ENCODE peak calls at places on chromosome 20, in four cellular contexts. One of them, this sample, is unnamed.

GRCh38 chr20:45318386-45318939 is 10.4 kb upstream of the MATN4 start:
- DNase-seq in nucleus accumbens: no peak
- DNase-seq in activated CD4-positive, alpha-beta T cell treated with anti-CD3 and anti-CD28 coated beads for 48 hours: no peak
- DNase-seq in left cardiac atrium: no peak
- DNase-seq in this sample: no peak

GRCh38 chr20:44745560-44746366 is at the start of gene KCNK15:
- DNase-seq in nucleus accumbens: peak; percentile 43
- DNase-seq in left cardiac atrium: peak; percentile 76
- DNase-seq in activated CD4-positive, alpha-beta T cell treated with anti-CD3 and anti-CD28 coated beads for 48 hours: peak; percentile 60
- DNase-seq in this sample: no peak

GRCh38 chr20:31497838-31498540 is 16.3 kb upstream of the HM13 start:
- DNase-seq in nucleus accumbens: no peak
- DNase-seq in left cardiac atrium: peak; percentile 59
- DNase-seq in activated CD4-positive, alpha-beta T cell treated with anti-CD3 and anti-CD28 coated beads for 48 hours: no peak
- DNase-seq in this sample: no peak

GRCh38 chr20:47540443-47541354 is 39.0 kb downstream of the NCOA3 start:
- DNase-seq in left cardiac atrium: no peak
- DNase-seq in activated CD4-positive, alpha-beta T cell treated with anti-CD3 and anti-CD28 coated beads for 48 hours: no peak
- DNase-seq in nucleus accumbens: no peak
- DNase-seq in this sample: no peak

GRCh38 chr20:47675190-47676142 is 109.8 kb downstream of the SULF2 start:
- DNase-seq in activated CD4-positive, alpha-beta T cell treated with anti-CD3 and anti-CD28 coated beads for 48 hours: no peak
- DNase-seq in left cardiac atrium: no peak
- DNase-seq in nucleus accumbens: no peak
- DNase-seq in this sample: no peak

GRCh38 chr20:13295637-13296036 is 74.6 kb downstream of the ISM1 start:
- DNase-seq in left cardiac atrium: no peak
- DNase-seq in nucleus accumbens: no peak
- DNase-seq in activated CD4-positive, alpha-beta T cell treated with anti-CD3 and anti-CD28 coated beads for 48 hours: no peak
- DNase-seq in this sample: no peak

GRCh38 chr20:35742741-35743523 is 872 bp upstream of the RBM39 start:
- DNase-seq in activated CD4-positive, alpha-beta T cell treated with anti-CD3 and anti-CD28 coated beads for 48 hours: no peak
- DNase-seq in left cardiac atrium: no peak
- DNase-seq in nucleus accumbens: no peak
- DNase-seq in this sample: no peak

GRCh38 chr20:18639501-18639979 is 51.7 kb downstream of the DTD1 start:
- DNase-seq in activated CD4-positive, alpha-beta T cell treated with anti-CD3 and anti-CD28 coated beads for 48 hours: no peak
- DNase-seq in nucleus accumbens: no peak
- DNase-seq in left cardiac atrium: no peak
- DNase-seq in this sample: no peak

GRCh38 chr20:43404880-43405279 is 52.8 kb upstream of the SRSF6 start:
- DNase-seq in activated CD4-positive, alpha-beta T cell treated with anti-CD3 and anti-CD28 coated beads for 48 hours: peak; percentile 68
- DNase-seq in nucleus accumbens: no peak
- DNase-seq in left cardiac atrium: no peak
- DNase-seq in this sample: no peak